ENCODE peak calls at places on chromosomes 4 and X, in eight cellular contexts. Z, G, F, P, B, I, M and K are unnamed samples.

GRCh38 chrX:105483011-105483410 is 262.5 kb upstream of the TEX13A start:
- DNase-seq in B (no peak), G (no peak), I (peak), F (peak), Z (no peak), M (no peak), P (no peak), K (no peak)

GRCh38 chr4:8344387-8344786 is 74.8 kb downstream of the HTRA3 start:
- DNase-seq in B (no peak), I (no peak), Z (no peak), M (no peak), P (no peak), G (no peak), F (no peak), K (no peak)

GRCh38 chrX:37476571-37477188 is 94.8 kb upstream of the LANCL3 start:
- DNase-seq in M (no peak), P (no peak), B (no peak), F (no peak), Z (no peak), G (no peak), I (no peak), K (no peak)

GRCh38 chr4:156536661-156537060 is 434.9 kb downstream of the PDGFC start:
- DNase-seq in M (no peak), I (no peak), Z (no peak), B (no peak), P (no peak), G (no peak), F (peak), K (no peak)

GRCh38 chr4:84070293-84070692 is 428.8 kb downstream of the NKX6-1 start:
- DNase-seq in P (no peak), M (no peak), B (no peak), Z (no peak), G (no peak), F (no peak), I (no peak), K (no peak)

GRCh38 chr4:14222630-14223029 is 595.1 kb upstream of the BOD1L1 start:
- DNase-seq in P (peak), B (no peak), M (no peak), G (no peak), F (no peak), I (no peak), Z (no peak), K (peak)

GRCh38 chr4:183333983-183334382 is 11.8 kb upstream of the CLDN24 start:
- DNase-seq in M (no peak), I (no peak), P (no peak), G (no peak), B (no peak), F (no peak), Z (no peak), K (no peak)

GRCh38 chr4:129323630-129324029 is 227.7 kb downstream of the C4orf33 start:
- DNase-seq in G (no peak), B (no peak), M (no peak), F (no peak), I (no peak), Z (no peak), P (no peak), K (no peak)

GRCh38 chr4:5710962-5711478 is at the start of gene EVC:
- DNase-seq in P (peak), F (peak), B (no peak), M (peak), G (no peak), I (peak), Z (peak), K (peak)

DNA sequence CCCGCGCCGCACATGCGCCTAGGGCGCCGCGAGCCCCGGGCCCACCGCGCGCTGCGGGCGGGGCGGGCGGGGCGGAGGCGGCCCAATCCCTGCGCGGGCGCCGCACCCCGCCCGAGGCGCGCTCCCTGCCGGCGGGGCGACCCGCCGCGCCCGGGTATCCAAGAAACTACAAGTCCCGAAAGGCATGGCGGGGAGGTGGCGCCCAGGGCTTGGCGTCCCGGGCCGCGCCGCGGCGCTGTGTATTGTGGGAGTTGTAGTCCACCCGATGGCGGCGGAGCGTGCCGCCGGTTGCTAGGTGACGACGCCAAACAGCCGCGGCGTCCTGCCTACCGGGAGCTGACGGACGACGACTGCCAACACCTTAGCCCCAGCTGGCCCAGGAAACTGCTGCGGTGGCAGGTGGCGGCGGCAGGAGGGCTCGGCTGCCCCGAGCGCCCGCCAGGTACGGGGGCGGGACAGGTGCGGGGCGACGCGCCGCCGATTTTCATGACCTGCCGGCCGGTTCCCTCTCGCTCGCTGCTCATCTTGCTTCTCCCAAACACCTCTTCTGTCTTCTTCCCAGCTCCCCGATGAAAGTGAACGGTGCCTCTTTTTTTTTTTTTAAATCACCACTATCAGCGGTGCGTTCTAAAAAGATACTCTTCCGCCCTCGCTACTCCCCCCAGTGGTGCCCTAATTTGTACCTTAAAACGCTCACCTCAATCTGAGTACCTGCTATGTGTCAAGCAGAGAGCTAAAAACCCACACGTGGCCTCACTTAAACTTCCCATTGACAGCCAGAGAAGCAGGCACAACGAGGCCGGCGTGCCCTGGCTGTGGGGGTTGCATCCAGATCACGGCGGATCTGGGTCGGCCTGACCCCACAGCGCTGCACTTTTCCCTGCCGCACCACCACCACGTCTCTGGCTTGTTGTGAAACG is at the start of gene CFAP99:
- DNase-seq in G (peak), M (peak), F (peak), Z (peak), B (peak), P (peak), I (peak), K (peak)
- TF ChIP-seq CTCF in G (peak), M (no peak), F (no peak), Z (peak), B (peak), P (peak), I (no peak), K (no peak)

DNA sequence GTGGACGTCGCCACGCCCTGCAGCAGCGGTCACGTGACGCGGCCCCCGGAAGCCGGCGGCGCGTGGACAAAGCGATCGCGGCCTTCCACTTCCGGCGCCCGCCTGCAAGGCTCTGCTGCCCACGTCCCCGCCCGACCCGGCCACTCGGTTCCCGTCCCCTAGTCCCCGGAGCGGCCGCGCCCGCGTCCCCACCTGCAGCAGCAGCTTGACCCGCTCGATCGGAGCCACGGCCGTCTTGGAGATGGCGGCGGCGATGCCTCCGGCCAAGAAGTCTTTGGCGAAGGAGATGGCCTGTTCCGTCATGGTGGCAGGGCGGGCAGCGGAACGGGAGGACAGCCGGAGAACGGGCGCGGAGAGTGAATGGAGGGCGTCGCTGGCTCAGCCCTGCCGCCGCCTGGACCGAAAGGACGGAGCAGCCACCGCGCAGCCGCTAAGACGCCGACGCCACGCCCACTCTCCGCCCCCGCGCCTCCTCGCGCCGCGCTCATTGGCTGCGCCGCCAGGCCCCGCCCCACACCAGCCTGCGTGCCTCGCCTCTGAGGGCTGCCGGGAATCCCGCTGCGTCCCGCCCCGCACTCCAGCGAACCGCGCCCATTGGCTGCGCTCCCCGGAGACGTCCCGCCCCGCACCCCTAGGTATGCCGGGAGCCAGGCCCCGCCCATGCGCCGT is at the start of gene SLC25A6:
- DNase-seq in G (peak), F (peak), Z (peak), P (peak), B (peak), M (peak), I (peak), K (peak)
- TF ChIP-seq CTCF in G (peak), F (no peak), Z (peak), P (peak), B (peak), M (no peak), I (no peak), K (peak)

GRCh38 chrX:135213200-135213844 is 38.5 kb upstream of the ETDA start:
- DNase-seq in Z (no peak), M (no peak), P (no peak), F (no peak), G (no peak), B (no peak), I (no peak), K (no peak)
- TF ChIP-seq CTCF in Z (no peak), M (no peak), P (no peak), F (no peak), G (no peak), B (no peak), I (no peak), K (no peak)

DNA sequence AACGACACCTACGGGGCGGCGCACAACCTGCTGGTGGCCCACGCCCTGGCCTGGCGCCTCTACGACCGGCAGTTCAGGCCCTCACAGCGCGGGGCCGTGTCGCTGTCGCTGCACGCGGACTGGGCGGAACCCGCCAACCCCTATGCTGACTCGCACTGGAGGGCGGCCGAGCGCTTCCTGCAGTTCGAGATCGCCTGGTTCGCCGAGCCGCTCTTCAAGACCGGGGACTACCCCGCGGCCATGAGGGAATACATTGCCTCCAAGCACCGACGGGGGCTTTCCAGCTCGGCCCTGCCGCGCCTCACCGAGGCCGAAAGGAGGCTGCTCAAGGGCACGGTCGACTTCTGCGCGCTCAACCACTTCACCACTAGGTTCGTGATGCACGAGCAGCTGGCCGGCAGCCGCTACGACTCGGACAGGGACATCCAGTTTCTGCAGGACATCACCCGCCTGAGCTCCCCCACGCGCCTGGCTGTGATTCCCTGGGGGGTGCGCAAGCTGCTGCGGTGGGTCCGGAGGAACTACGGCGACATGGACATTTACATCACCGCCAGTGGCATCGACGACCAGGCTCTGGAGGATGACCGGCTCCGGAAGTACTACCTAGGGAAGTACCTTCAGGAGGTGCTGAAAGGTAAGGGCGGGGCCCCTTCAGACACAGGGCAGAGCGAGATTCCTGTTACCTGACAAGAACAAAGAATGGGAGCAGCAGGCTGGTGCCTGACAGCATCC is 11.7 kb downstream of the RPL9 start:
- DNase-seq in M (no peak), I (peak), B (no peak), F (peak), Z (peak), P (peak), G (peak), K (peak)
- TF ChIP-seq CTCF in M (peak), I (peak), B (no peak), F (peak), Z (no peak), P (peak), G (no peak), K (no peak)